ENCODE peak calls at places on chromosome 3, in seven cellular contexts. One of them, this sample, is unnamed.

GRCh38 chr3:73448041-73448440 is 176.7 kb downstream of the PDZRN3 start:
- DNase-seq in H1: no peak
- DNase-seq in trophoblast cell: no peak
- DNase-seq in mesendoderm: no peak
- DNase-seq in mesenchymal stem cell: no peak
- DNase-seq in H9: no peak
- DNase-seq in IMR-90: peak; percentile 21
- DNase-seq in this sample: no peak

GRCh38 chr3:71219744-71220638 is 363.5 kb downstream of the FOXP1 start:
- DNase-seq in H9: no peak
- DNase-seq in H1: no peak
- DNase-seq in IMR-90: no peak
- DNase-seq in trophoblast cell: no peak
- DNase-seq in mesenchymal stem cell: no peak
- DNase-seq in mesendoderm: no peak
- DNase-seq in this sample: no peak

GRCh38 chr3:155791190-155791589 is 14.9 kb downstream of the C3orf33 start:
- DNase-seq in IMR-90: peak; percentile 30
- DNase-seq in trophoblast cell: peak; percentile 54
- DNase-seq in mesendoderm: peak; percentile 60
- DNase-seq in H9: no peak
- DNase-seq in H1: no peak
- DNase-seq in mesenchymal stem cell: peak; percentile 13
- DNase-seq in this sample: no peak

GRCh38 chr3:73094127-73094526 is 32.7 kb downstream of the EBLN2 start:
- DNase-seq in H9: peak; percentile 43
- DNase-seq in H1: no peak
- DNase-seq in mesendoderm: peak; percentile 53
- DNase-seq in trophoblast cell: peak; percentile 37
- DNase-seq in mesenchymal stem cell: peak; percentile 43
- DNase-seq in IMR-90: no peak
- DNase-seq in this sample: no peak

GRCh38 chr3:18679226-18679625 is 254.1 kb upstream of the SATB1 start:
- DNase-seq in H1: no peak
- DNase-seq in mesendoderm: no peak
- DNase-seq in mesenchymal stem cell: no peak
- DNase-seq in trophoblast cell: no peak
- DNase-seq in IMR-90: no peak
- DNase-seq in H9: no peak
- DNase-seq in this sample: no peak

GRCh38 chr3:189908646-189909045 is 212.1 kb downstream of the P3H2 start:
- DNase-seq in mesenchymal stem cell: peak; percentile 26
- DNase-seq in IMR-90: peak; percentile 72
- DNase-seq in trophoblast cell: peak; percentile 41
- DNase-seq in mesendoderm: peak; percentile 55
- DNase-seq in H9: no peak
- DNase-seq in H1: no peak
- DNase-seq in this sample: no peak

GRCh38 chr3:39707314-39707909 is 102.0 kb upstream of the MYRIP start:
- DNase-seq in trophoblast cell: peak; percentile 65
- DNase-seq in H1: no peak
- DNase-seq in mesendoderm: peak; percentile 40
- DNase-seq in IMR-90: peak; percentile 10
- DNase-seq in mesenchymal stem cell: peak; percentile 42
- DNase-seq in H9: no peak
- DNase-seq in this sample: peak; percentile 24

GRCh38 chr3:152331018-152331541 is 62.4 kb downstream of the MBNL1 start:
- DNase-seq in H1: no peak
- DNase-seq in mesendoderm: no peak
- DNase-seq in H9: no peak
- DNase-seq in trophoblast cell: peak; percentile 31
- DNase-seq in mesenchymal stem cell: peak; percentile 93
- DNase-seq in IMR-90: peak; percentile 93
- DNase-seq in this sample: no peak

GRCh38 chr3:67655364-67656121 is 1.1 kb upstream of the SUCLG2 start:
- DNase-seq in H9: no peak
- DNase-seq in IMR-90: no peak
- DNase-seq in mesenchymal stem cell: no peak
- DNase-seq in mesendoderm: no peak
- DNase-seq in trophoblast cell: peak; percentile 7
- DNase-seq in H1: no peak
- DNase-seq in this sample: no peak

GRCh38 chr3:161413855-161414210 is 42.5 kb upstream of the SPTSSB start:
- DNase-seq in H9: no peak
- DNase-seq in IMR-90: no peak
- DNase-seq in trophoblast cell: no peak
- DNase-seq in mesendoderm: no peak
- DNase-seq in H1: no peak
- DNase-seq in mesenchymal stem cell: no peak
- DNase-seq in this sample: no peak

GRCh38 chr3:132253262-132253878 is 63.8 kb upstream of the ACP3 start:
- DNase-seq in mesenchymal stem cell: peak; percentile 76
- DNase-seq in trophoblast cell: peak; percentile 87
- DNase-seq in H1: no peak
- DNase-seq in IMR-90: peak; percentile 76
- DNase-seq in mesendoderm: peak; percentile 74
- DNase-seq in H9: no peak
- DNase-seq in this sample: peak; percentile 21

GRCh38 chr3:150255416-150255815 is 152.7 kb upstream of the TSC22D2 start:
- DNase-seq in mesendoderm: no peak
- DNase-seq in H1: no peak
- DNase-seq in mesenchymal stem cell: no peak
- DNase-seq in IMR-90: no peak
- DNase-seq in H9: no peak
- DNase-seq in trophoblast cell: no peak
- DNase-seq in this sample: no peak

GRCh38 chr3:101677436-101678286 is 729 bp upstream of the ZBTB11 start:
- DNase-seq in H1: peak; percentile 61
- DNase-seq in trophoblast cell: no peak
- DNase-seq in IMR-90: no peak
- DNase-seq in H9: peak; percentile 47
- DNase-seq in mesenchymal stem cell: no peak
- DNase-seq in mesendoderm: peak; percentile 17
- DNase-seq in this sample: no peak

GRCh38 chr3:154310840-154311239 is 13.4 kb downstream of the DHX36 start:
- DNase-seq in mesenchymal stem cell: peak; percentile 38
- DNase-seq in trophoblast cell: no peak
- DNase-seq in mesendoderm: no peak
- DNase-seq in IMR-90: peak; percentile 54
- DNase-seq in H1: no peak
- DNase-seq in H9: no peak
- DNase-seq in this sample: no peak

GRCh38 chr3:111471851-111472250 is 70.1 kb upstream of the CD96 start:
- DNase-seq in IMR-90: no peak
- DNase-seq in mesendoderm: no peak
- DNase-seq in H9: no peak
- DNase-seq in H1: no peak
- DNase-seq in trophoblast cell: peak; percentile 59
- DNase-seq in mesenchymal stem cell: peak; percentile 13
- DNase-seq in this sample: no peak

GRCh38 chr3:119145500-119146167 is at the start of gene TEX55:
- DNase-seq in mesenchymal stem cell: peak; percentile 39
- DNase-seq in trophoblast cell: peak; percentile 63
- DNase-seq in mesendoderm: peak; percentile 79
- DNase-seq in H9: peak; percentile 65
- DNase-seq in IMR-90: peak; percentile 61
- DNase-seq in H1: peak; percentile 59
- DNase-seq in this sample: no peak

GRCh38 chr3:36918050-36918449 is 26.8 kb downstream of the TRANK1 start:
- DNase-seq in trophoblast cell: no peak
- DNase-seq in mesenchymal stem cell: no peak
- DNase-seq in IMR-90: no peak
- DNase-seq in H1: no peak
- DNase-seq in mesendoderm: no peak
- DNase-seq in H9: no peak
- DNase-seq in this sample: no peak

GRCh38 chr3:42257007-42257406 is 9.0 kb downstream of the CCK start:
- DNase-seq in mesendoderm: no peak
- DNase-seq in IMR-90: no peak
- DNase-seq in H9: no peak
- DNase-seq in mesenchymal stem cell: no peak
- DNase-seq in H1: no peak
- DNase-seq in trophoblast cell: peak; percentile 79
- DNase-seq in this sample: no peak

GRCh38 chr3:47452460-47453215 is 23.1 kb downstream of the SCAP start:
- DNase-seq in IMR-90: no peak
- DNase-seq in trophoblast cell: no peak
- DNase-seq in mesenchymal stem cell: no peak
- DNase-seq in H1: no peak
- DNase-seq in H9: no peak
- DNase-seq in mesendoderm: no peak
- DNase-seq in this sample: no peak

GRCh38 chr3:20729185-20729584 is 543.2 kb upstream of the SGO1 start:
- DNase-seq in H1: no peak
- DNase-seq in mesendoderm: no peak
- DNase-seq in IMR-90: no peak
- DNase-seq in mesenchymal stem cell: no peak
- DNase-seq in trophoblast cell: no peak
- DNase-seq in H9: no peak
- DNase-seq in this sample: no peak

GRCh38 chr3:107985496-107985895 is 105.3 kb downstream of the CD47 start:
- DNase-seq in IMR-90: no peak
- DNase-seq in H1: no peak
- DNase-seq in trophoblast cell: peak; percentile 19
- DNase-seq in mesenchymal stem cell: no peak
- DNase-seq in mesendoderm: no peak
- DNase-seq in H9: no peak
- DNase-seq in this sample: no peak
- H2BK120ac ChIP-seq in IMR-90: no peak overlapping the region
- H2BK120ac ChIP-seq in H1: no peak overlapping the region
- H2BK120ac ChIP-seq in trophoblast cell: peak overlapping the region; percentile 92
- H2BK120ac ChIP-seq in mesenchymal stem cell: no peak overlapping the region
- H2BK120ac ChIP-seq in mesendoderm: no peak overlapping the region
- H2BK120ac ChIP-seq in H9: no peak overlapping the region
- H2BK120ac ChIP-seq in this sample: no peak overlapping the region

GRCh38 chr3:174949523-174949922 is 90.4 kb downstream of the NAALADL2 start:
- DNase-seq in mesenchymal stem cell: peak; percentile 94
- DNase-seq in IMR-90: peak; percentile 97
- DNase-seq in trophoblast cell: peak; percentile 45
- DNase-seq in H1: no peak
- DNase-seq in H9: no peak
- DNase-seq in mesendoderm: no peak
- DNase-seq in this sample: no peak

GRCh38 chr3:174955513-174956001 is 96.4 kb downstream of the NAALADL2 start:
- DNase-seq in trophoblast cell: peak; percentile 59
- DNase-seq in H9: no peak
- DNase-seq in IMR-90: peak; percentile 48
- DNase-seq in H1: no peak
- DNase-seq in mesendoderm: peak; percentile 72
- DNase-seq in mesenchymal stem cell: peak; percentile 34
- DNase-seq in this sample: no peak

GRCh38 chr3:174951023-174951422 is 91.9 kb downstream of the NAALADL2 start:
- DNase-seq in H9: no peak
- DNase-seq in mesenchymal stem cell: peak; percentile 78
- DNase-seq in trophoblast cell: peak; percentile 83
- DNase-seq in IMR-90: peak; percentile 91
- DNase-seq in H1: no peak
- DNase-seq in mesendoderm: peak; percentile 59
- DNase-seq in this sample: no peak

GRCh38 chr3:174953068-174953467 is 93.9 kb downstream of the NAALADL2 start:
- DNase-seq in trophoblast cell: no peak
- DNase-seq in IMR-90: no peak
- DNase-seq in mesenchymal stem cell: no peak
- DNase-seq in mesendoderm: no peak
- DNase-seq in H9: no peak
- DNase-seq in H1: no peak
- DNase-seq in this sample: no peak

GRCh38 chr3:174951498-174951897 is 92.4 kb downstream of the NAALADL2 start:
- DNase-seq in mesendoderm: no peak
- DNase-seq in H1: no peak
- DNase-seq in IMR-90: no peak
- DNase-seq in trophoblast cell: peak; percentile 10
- DNase-seq in H9: no peak
- DNase-seq in mesenchymal stem cell: no peak
- DNase-seq in this sample: no peak
- H3K4me2 ChIP-seq in mesendoderm: no peak overlapping the region
- H3K4me2 ChIP-seq in H1: no peak overlapping the region
- H3K4me2 ChIP-seq in IMR-90: peak overlapping the region; percentile 21
- H3K4me2 ChIP-seq in trophoblast cell: no peak overlapping the region
- H3K4me2 ChIP-seq in H9: no peak overlapping the region
- H3K4me2 ChIP-seq in mesenchymal stem cell: no peak overlapping the region
- H3K4me2 ChIP-seq in this sample: no peak overlapping the region

DNA sequence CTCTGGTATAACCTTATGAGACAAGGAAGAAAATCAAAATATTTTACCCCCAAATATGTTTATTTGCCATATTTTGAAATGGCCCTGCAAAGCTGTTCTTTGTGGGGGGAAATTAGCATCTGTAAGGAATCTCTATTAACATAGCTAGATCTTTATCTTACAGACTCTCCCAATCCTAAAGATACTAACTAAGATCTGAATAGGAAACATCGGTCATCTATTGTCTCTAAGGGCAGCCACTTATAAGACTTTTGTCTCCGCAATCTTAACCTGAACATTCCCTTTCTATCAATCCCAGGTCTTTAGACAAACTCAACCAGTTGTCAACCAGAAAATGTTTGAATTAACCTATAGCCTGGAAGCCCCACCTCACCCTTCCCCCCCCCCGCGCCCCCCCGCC is 21.2 kb downstream of the UMPS start:
- DNase-seq in H1: no peak
- DNase-seq in mesendoderm: no peak
- DNase-seq in H9: no peak
- DNase-seq in mesenchymal stem cell: no peak
- DNase-seq in trophoblast cell: no peak
- DNase-seq in IMR-90: no peak
- DNase-seq in this sample: no peak
- H2BK120ac ChIP-seq in H1: no peak overlapping the region
- H2BK120ac ChIP-seq in mesendoderm: no peak overlapping the region
- H2BK120ac ChIP-seq in H9: no peak overlapping the region
- H2BK120ac ChIP-seq in mesenchymal stem cell: no peak overlapping the region
- H2BK120ac ChIP-seq in trophoblast cell: no peak overlapping the region
- H2BK120ac ChIP-seq in IMR-90: no peak overlapping the region
- H2BK120ac ChIP-seq in this sample: no peak overlapping the region

DNA sequence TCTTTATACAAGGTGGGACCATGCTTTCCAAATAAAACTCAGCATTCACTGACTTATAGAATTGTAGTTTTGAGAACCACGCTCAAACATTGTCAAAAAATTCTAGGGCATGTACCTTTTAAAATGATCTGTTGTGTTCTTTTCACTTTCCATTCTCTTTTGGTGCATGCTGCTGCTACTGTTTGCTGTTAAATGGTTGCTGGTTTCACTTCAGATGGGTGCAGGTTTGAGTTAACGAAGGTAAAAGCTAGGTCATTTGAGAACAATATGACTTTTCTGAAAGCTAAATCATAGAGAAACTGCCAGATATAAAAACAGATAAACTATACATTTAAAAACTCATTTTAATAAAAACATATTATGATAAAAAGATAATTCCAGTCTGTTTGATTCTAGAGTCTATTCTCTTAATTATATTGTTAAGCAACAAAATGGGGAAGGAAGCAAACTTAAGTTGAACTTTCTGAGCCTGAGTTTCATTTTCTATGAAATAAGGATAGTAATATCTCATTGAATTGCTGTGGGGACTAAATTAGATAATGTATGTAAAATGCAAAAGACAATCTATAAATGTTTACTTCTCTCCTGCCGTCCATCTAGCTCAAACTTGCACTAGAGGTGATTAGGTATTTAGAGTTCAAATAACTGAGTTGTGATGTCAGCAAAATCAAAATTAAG is 82.4 kb downstream of the OXSM start:
- DNase-seq in mesenchymal stem cell: no peak
- DNase-seq in mesendoderm: no peak
- DNase-seq in H1: no peak
- DNase-seq in trophoblast cell: no peak
- DNase-seq in IMR-90: no peak
- DNase-seq in H9: no peak
- DNase-seq in this sample: no peak
- H3K4me2 ChIP-seq in mesenchymal stem cell: no peak overlapping the region
- H3K4me2 ChIP-seq in mesendoderm: no peak overlapping the region
- H3K4me2 ChIP-seq in H1: no peak overlapping the region
- H3K4me2 ChIP-seq in trophoblast cell: no peak overlapping the region
- H3K4me2 ChIP-seq in IMR-90: no peak overlapping the region
- H3K4me2 ChIP-seq in H9: no peak overlapping the region
- H3K4me2 ChIP-seq in this sample: no peak overlapping the region